ENCODE peak calls at places on chromosomes 3 and 15, in six cellular contexts. K is NCI-H2081; R is NCI-H1092 treated with DMSO at 0.1 percent for 48 hours; L is NCI-H82; B is posterior cingulate gyrus; H is stimulated activated CD4-positive, alpha-beta T cell treated with anti-CD3 and anti-CD28 coated beads, Interleukin-2, amount 100 ng/mL, for 48 hours. Z is an unnamed sample.

GRCh38 chr3:14852721-14853120 is 34.0 kb downstream of the FGD5 start:
- DNase-seq in K (no peak), H (no peak), R (no peak), B (no peak), L (no peak), Z (no peak)

GRCh38 chr3:60758169-60758568 is 493.1 kb downstream of the FHIT start:
- DNase-seq in H (no peak), B (no peak), L (no peak), K (no peak), R (no peak), Z (no peak)

GRCh38 chr15:31786360-31786759 is 244.0 kb upstream of the CHRNA7 start:
- DNase-seq in R (no peak), B (no peak), K (no peak), H (no peak), L (no peak), Z (no peak)

GRCh38 chr15:50181983-50182232 is at the start of gene SLC27A2:
- DNase-seq in H (no peak), K (peak; percentile 85), R (peak; percentile 38), B (peak; percentile 11), L (peak; percentile 61), Z (no peak)

GRCh38 chr3:30310251-30310954 is 296.0 kb upstream of the TGFBR2 start:
- DNase-seq in K (no peak), H (no peak), L (no peak), R (no peak), B (no peak), Z (no peak)

GRCh38 chr15:41937568-41937923 is 34.8 kb downstream of the EHD4 start:
- DNase-seq in H (no peak), K (no peak), R (no peak), L (no peak), B (no peak), Z (no peak)

GRCh38 chr3:147318900-147319299 is 87.4 kb downstream of the ZIC4 start:
- DNase-seq in R (no peak), L (no peak), K (no peak), B (no peak), H (no peak), Z (no peak)

GRCh38 chr3:146390006-146390772 is 79.2 kb downstream of the PLSCR2 start:
- DNase-seq in B (no peak), K (no peak), R (no peak), L (no peak), H (no peak), Z (no peak)

GRCh38 chr15:48582472-48583235 is 62.9 kb downstream of the FBN1 start:
- DNase-seq in L (peak; percentile 29), H (no peak), B (no peak), K (no peak), R (no peak), Z (no peak)

GRCh38 chr3:149646181-149646766 is 11.6 kb downstream of the WWTR1 start:
- DNase-seq in L (no peak), K (no peak), B (no peak), H (no peak), R (no peak), Z (no peak)

GRCh38 chr3:140505256-140505655 is 172.6 kb upstream of the TRIM42 start:
- DNase-seq in R (peak; percentile 16), K (peak; percentile 20), B (no peak), L (no peak), H (no peak), Z (peak; percentile 29)

GRCh38 chr3:101039285-101039684 is 46.1 kb upstream of the ABI3BP start:
- DNase-seq in B (no peak), K (peak; percentile 25), R (no peak), L (peak; percentile 99), H (no peak), Z (no peak)

GRCh38 chr3:194487289-194488006 is 646 bp upstream of the ATP13A3 start:
- DNase-seq in B (peak; percentile 16), R (peak; percentile 78), L (peak; percentile 55), H (peak; percentile 39), K (peak; percentile 86), Z (peak; percentile 18)

GRCh38 chr3:45987368-45988099 is 8.1 kb downstream of the FYCO1 start:
- DNase-seq in K (no peak), H (no peak), L (no peak), B (peak; percentile 42), R (peak; percentile 10), Z (peak; percentile 88)

GRCh38 chr15:68590721-68591389 is 12.1 kb downstream of the CORO2B start:
- DNase-seq in K (no peak), H (no peak), L (no peak), B (peak; percentile 52), R (peak; percentile 3), Z (no peak)

GRCh38 chr3:52532517-52532837 is 1.2 kb downstream of the NT5DC2 start:
- DNase-seq in K (peak; percentile 36), R (no peak), L (no peak), H (no peak), B (no peak), Z (no peak)

GRCh38 chr3:46496745-46497555 is 826 bp upstream of the RTP3 start:
- DNase-seq in H (peak; percentile 33), B (no peak), K (no peak), R (no peak), L (peak; percentile 43), Z (no peak)

Z was measured in gastrocnemius medialis.